ENCODE peak calls at places on chromosomes 1 and 21, in four cellular contexts. P, G, M and W are unnamed samples.

GRCh38 chr1:39609618-39610331 is 29.7 kb downstream of the HEYL start:
- DNase-seq in P (peak), G (no peak), M (peak), W (peak)

GRCh38 chr21:45410865-45411809 is 6.2 kb downstream of the COL18A1 start:
- DNase-seq in P (no peak), G (no peak), M (peak), W (no peak)

GRCh38 chr1:228185641-228185965 is 20.0 kb downstream of the IBA57 start:
- DNase-seq in P (no peak), G (no peak), M (no peak), W (no peak)

GRCh38 chr1:9181990-9182783 is 52.4 kb upstream of the H6PD start:
- DNase-seq in P (peak), G (no peak), M (peak), W (peak)

GRCh38 chr1:150613061-150613920 is 16.1 kb downstream of the ENSA start:
- DNase-seq in P (peak), G (peak), M (peak), W (peak)

GRCh38 chr1:176568185-176568584 is 105.2 kb downstream of the PAPPA2 start:
- DNase-seq in P (no peak), G (no peak), M (no peak), W (no peak)

GRCh38 chr1:14498839-14499238 is 99.6 kb upstream of the KAZN start:
- DNase-seq in P (no peak), G (no peak), M (no peak), W (no peak)

GRCh38 chr1:223242971-223243370 is 99.9 kb upstream of the TLR5 start:
- DNase-seq in P (no peak), G (no peak), M (no peak), W (no peak)

GRCh38 chr1:217333939-217334338 is 297.0 kb downstream of the GPATCH2 start:
- DNase-seq in P (peak), G (peak), M (peak), W (no peak)

GRCh38 chr1:222627232-222627631 is 9.3 kb downstream of the MIA3 start:
- DNase-seq in P (peak), G (peak), M (no peak), W (no peak)

GRCh38 chr1:118039170-118039569 is 109.6 kb downstream of the WDR3 start:
- DNase-seq in P (no peak), G (no peak), M (no peak), W (no peak)

GRCh38 chr1:16144325-16145029 is 11.4 kb downstream of the EPHA2 start:
- DNase-seq in P (no peak), G (no peak), M (no peak), W (no peak)

GRCh38 chr1:91427741-91428140 is 23.1 kb upstream of the HFM1 start:
- DNase-seq in P (no peak), G (no peak), M (peak), W (no peak)

GRCh38 chr1:169148472-169149252 is 42.2 kb downstream of the ATP1B1 start:
- DNase-seq in P (no peak), G (no peak), M (peak), W (no peak)

GRCh38 chr1:209302777-209303642 is 280.5 kb upstream of the CAMK1G start:
- DNase-seq in P (no peak), G (no peak), M (no peak), W (no peak)

GRCh38 chr1:17439250-17440073 is at the start of gene RCC2:
- DNase-seq in P (peak), G (peak), M (peak), W (peak)

GRCh38 chr1:234114648-234115307 is 210.3 kb downstream of the SLC35F3 start:
- DNase-seq in P (peak), G (peak), M (peak), W (no peak)

GRCh38 chr1:96865731-96866684 is 144.4 kb downstream of the PTBP2 start:
- DNase-seq in P (peak), G (peak), M (peak), W (no peak)

GRCh38 chr1:37096523-37096922 is 62.2 kb upstream of the GRIK3 start:
- DNase-seq in P (no peak), G (no peak), M (no peak), W (no peak)

GRCh38 chr1:243620096-243620495 is 229.9 kb downstream of the AKT3 start:
- DNase-seq in P (no peak), G (no peak), M (no peak), W (no peak)

GRCh38 chr1:61424382-61424781 is 300.6 kb downstream of the TM2D1 start:
- DNase-seq in P (no peak), G (no peak), M (no peak), W (no peak)

GRCh38 chr1:39776886-39777683 is 5.9 kb upstream of the OXCT2 start:
- DNase-seq in P (no peak), G (no peak), M (no peak), W (no peak)

GRCh38 chr1:216600730-216601426 is 122.4 kb downstream of the ESRRG start:
- DNase-seq in P (peak), G (peak), M (peak), W (peak)

GRCh38 chr1:185317886-185318310 is 855 bp upstream of the IVNS1ABP start:
- DNase-seq in P (peak), G (no peak), M (peak), W (peak)
- H3K4me3 ChIP-seq in P (peak), G (peak), M (peak), W (peak)

GRCh38 chr1:235336903-235337302 is 8.5 kb downstream of the GGPS1 start:
- DNase-seq in P (no peak), G (peak), M (no peak), W (no peak)
- H3K4me3 ChIP-seq in P (no peak), G (no peak), M (no peak), W (no peak)

GRCh38 chr1:44676484-44677200 is 2.1 kb downstream of the ARMH1 start:
- DNase-seq in P (peak), G (peak), M (no peak), W (no peak)
- H3K4me3 ChIP-seq in P (no peak), G (no peak), M (no peak), W (no peak)

DNA sequence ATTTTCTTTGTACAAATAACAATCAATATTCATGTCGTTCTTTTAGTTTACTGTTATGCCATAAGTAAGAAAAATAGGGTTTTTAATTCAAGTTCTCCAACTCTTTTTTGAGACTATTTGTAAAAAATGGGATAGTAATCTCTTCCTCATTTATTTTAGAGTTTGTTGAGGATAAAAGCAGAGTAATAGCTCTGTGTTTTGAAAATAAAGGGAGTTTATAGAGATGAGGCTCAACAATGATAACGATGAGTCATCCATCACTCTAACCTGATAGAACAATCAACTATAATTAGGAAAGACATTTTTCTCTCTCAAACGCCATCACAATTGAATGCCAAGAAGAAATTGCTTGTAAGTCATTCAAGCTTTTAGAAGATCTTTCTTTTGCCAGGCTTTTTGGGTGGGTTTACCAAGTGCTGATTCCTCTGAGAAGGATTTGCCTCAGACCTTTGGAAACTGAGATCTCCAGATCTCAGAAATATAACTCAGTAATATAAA is 553 bp downstream of the CD84 start:
- DNase-seq in P (no peak), G (no peak), M (no peak), W (no peak)
- H3K4me3 ChIP-seq in P (no peak), G (no peak), M (no peak), W (peak)

GRCh38 chr1:66332524-66332853 is 201.5 kb upstream of the SGIP1 start:
- DNase-seq in P (no peak), G (no peak), M (no peak), W (no peak)

GRCh38 chr1:66335859-66336640 is 197.9 kb upstream of the SGIP1 start:
- DNase-seq in P (peak), G (peak), M (no peak), W (no peak)

GRCh38 chr1:66333463-66334232 is 200.3 kb upstream of the SGIP1 start:
- DNase-seq in P (peak), G (no peak), M (no peak), W (peak)

GRCh38 chr1:66335125-66335524 is 198.8 kb upstream of the SGIP1 start:
- DNase-seq in P (no peak), G (no peak), M (no peak), W (no peak)

DNA sequence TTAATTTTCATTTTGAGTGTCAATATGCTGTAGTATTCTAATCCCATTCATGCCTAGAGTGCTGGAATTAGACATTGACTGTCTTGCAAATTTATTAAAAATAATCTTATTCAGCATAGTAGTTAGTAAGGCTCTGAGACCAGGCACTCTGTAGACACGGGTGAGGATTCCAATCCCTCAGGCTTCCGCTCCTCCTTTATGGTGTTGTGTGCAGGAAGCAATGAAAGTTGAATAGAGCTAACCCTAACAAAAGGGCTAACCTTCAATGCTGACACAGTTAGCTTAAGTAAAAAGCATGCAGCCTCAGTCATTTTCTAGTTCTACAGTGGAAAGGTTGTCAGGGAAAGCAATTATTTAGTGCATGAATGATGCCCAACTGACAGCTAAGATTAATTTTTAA is 199.6 kb upstream of the SGIP1 start:
- DNase-seq in P (no peak), G (no peak), M (no peak), W (no peak)
- H3K4me3 ChIP-seq in P (peak), G (peak), M (no peak), W (peak)

GRCh38 chr1:202210969-202211368 is 17.4 kb downstream of the LGR6 start:
- DNase-seq in P (no peak), G (no peak), M (no peak), W (no peak)

GRCh38 chr1:202215472-202216130 is 22.0 kb downstream of the LGR6 start:
- DNase-seq in P (no peak), G (no peak), M (no peak), W (no peak)

GRCh38 chr1:202212787-202213186 is 19.2 kb downstream of the LGR6 start:
- DNase-seq in P (no peak), G (no peak), M (no peak), W (no peak)

GRCh38 chr1:202214089-202214843 is 20.7 kb downstream of the LGR6 start:
- DNase-seq in P (no peak), G (no peak), M (peak), W (peak)

DNA sequence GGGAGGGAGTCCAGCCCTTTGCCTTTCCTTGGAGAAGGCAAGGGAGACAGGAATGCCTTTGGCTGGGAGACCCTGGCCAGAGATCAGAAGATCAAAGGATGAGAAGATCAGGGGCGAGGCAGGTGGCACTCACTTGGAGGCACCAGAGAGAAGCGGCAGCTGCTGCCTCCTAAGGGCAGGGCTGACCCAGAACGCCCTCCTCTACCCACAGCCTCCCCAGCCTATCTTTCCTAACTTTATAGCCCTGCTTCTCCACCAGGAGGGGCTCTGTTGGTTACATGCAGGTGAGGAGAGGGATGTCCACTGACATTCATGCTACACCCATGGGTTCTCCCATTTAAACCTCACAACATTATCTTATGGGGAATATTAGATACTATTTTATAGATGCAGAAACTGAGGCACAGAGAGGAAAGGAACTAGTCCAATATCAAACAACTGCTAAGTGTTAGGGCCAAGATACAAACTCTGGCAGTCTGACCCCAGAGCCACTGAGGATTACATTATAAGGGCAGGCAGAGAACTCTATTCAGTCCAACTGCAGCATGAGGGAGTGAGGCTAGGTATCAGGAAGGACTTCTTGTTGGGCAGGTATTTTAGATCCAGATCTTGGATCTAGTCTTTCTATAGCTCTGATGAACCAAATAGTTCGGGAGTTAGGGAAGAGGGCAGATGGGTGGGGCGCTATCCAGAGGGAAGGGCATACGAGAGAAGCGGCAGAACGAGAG is 19.9 kb downstream of the LGR6 start:
- DNase-seq in P (no peak), G (no peak), M (no peak), W (no peak)
- H3K4me3 ChIP-seq in P (no peak), G (no peak), M (no peak), W (peak)

DNA sequence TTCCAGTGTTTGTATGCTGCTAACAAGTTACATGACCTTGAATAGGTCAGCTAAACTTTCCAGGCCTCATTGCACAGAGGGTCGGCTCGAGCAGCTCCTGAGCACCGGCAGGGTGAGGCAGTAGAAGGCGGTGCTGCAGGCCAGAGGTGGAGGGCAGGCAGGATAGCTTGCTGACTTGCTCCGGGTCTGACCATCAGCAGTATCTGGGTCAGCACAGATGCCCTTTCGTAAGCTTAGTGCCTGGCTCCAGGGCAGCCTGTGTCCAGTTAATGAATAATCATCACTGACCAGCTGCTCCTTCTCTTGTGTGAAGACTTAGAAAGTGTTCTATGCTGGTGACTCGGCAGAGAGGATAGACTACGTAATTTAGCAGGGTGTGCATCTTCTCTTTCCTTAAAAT is 6.9 kb downstream of the MAPKAPK2 start:
- DNase-seq in P (peak), G (peak), M (no peak), W (no peak)
- H3K4me3 ChIP-seq in P (no peak), G (no peak), M (no peak), W (no peak)

GRCh38 chr1:85228952-85229351 is 28.1 kb upstream of the SYDE2 start:
- DNase-seq in P (no peak), G (no peak), M (no peak), W (no peak)

GRCh38 chr1:85229574-85230097 is 28.8 kb upstream of the SYDE2 start:
- DNase-seq in P (no peak), G (no peak), M (no peak), W (no peak)

GRCh38 chr1:85224734-85225623 is 24.2 kb upstream of the SYDE2 start:
- DNase-seq in P (no peak), G (peak), M (peak), W (peak)

GRCh38 chr1:85223334-85223733 is 22.5 kb upstream of the SYDE2 start:
- DNase-seq in P (no peak), G (no peak), M (no peak), W (no peak)

GRCh38 chr1:85225624-85226380 is 25.0 kb upstream of the SYDE2 start:
- DNase-seq in P (peak), G (no peak), M (no peak), W (no peak)
- H3K4me3 ChIP-seq in P (no peak), G (no peak), M (no peak), W (no peak)

GRCh38 chr1:23444104-23444533 is 19.6 kb upstream of the TCEA3 start:
- DNase-seq in P (peak), G (peak), M (peak), W (no peak)
- H3K4me3 ChIP-seq in P (no peak), G (no peak), M (no peak), W (peak)

DNA sequence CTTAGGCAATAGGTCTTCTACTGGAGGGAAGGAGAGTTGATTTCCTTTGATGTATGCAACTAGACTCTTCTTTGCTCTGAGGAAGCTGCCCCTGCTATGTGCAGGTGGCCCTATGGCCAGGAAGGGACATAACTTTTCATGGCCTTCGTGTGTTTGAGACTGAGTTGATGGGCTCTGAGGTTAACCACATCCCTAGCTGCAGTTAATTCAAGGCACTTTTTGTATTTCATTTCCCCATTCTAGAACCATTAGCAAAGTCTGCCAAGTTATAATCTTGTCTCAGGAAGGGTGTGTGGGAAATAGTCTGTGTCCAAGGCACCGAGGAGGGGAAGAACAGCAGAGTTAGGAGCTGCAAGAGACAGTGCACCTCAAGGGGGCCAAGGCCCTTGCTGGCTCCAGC is 2.5 kb downstream of the FCRL4 start:
- DNase-seq in P (no peak), G (no peak), M (no peak), W (no peak)
- H3K4me3 ChIP-seq in P (no peak), G (no peak), M (no peak), W (no peak)